ENCODE peak calls at places on chromosomes 5 and 9, in five cellular contexts. I, S, F, D and Q are unnamed samples.
A peak's percentile ranks its signal among the peaks of the same experiment; 100 is the strongest.

GRCh38 chr5:149652697-149653096 is 71.4 kb downstream of the ARHGEF37 start:
- DNase-seq in F (no peak), S (no peak), D (no peak), I (no peak), Q (no peak)

GRCh38 chr5:67416133-67416937 is 219.7 kb upstream of the CD180 start:
- DNase-seq in I (peak; percentile 31), D (peak; percentile 26), F (no peak), S (no peak), Q (no peak)

GRCh38 chr9:92140074-92140753 is 25.0 kb upstream of the SPTLC1 start:
- DNase-seq in I (peak; percentile 76), D (peak; percentile 94), F (peak; percentile 97), S (peak; percentile 76), Q (peak; percentile 76)

GRCh38 chr9:114273461-114273881 is 49.4 kb upstream of the ORM1 start:
- DNase-seq in S (no peak), I (no peak), D (peak; percentile 20), F (no peak), Q (no peak)

GRCh38 chr5:22708770-22709328 is 144.3 kb downstream of the CDH12 start:
- DNase-seq in S (no peak), D (peak; percentile 56), F (peak; percentile 59), I (no peak), Q (no peak)

GRCh38 chr5:93209476-93209875 is 371.5 kb downstream of the NR2F1-AS1 start:
- DNase-seq in I (no peak), F (no peak), S (no peak), D (no peak), Q (no peak)

GRCh38 chr9:137127301-137128157 is 11.4 kb upstream of the GRIN1 start:
- DNase-seq in D (no peak), I (no peak), F (no peak), S (no peak), Q (no peak)

GRCh38 chr9:114616684-114617520 is 5.8 kb downstream of the TMEM268 start:
- DNase-seq in I (no peak), D (no peak), S (no peak), F (no peak), Q (peak; percentile 16)

GRCh38 chr5:74124826-74125225 is 498.8 kb downstream of the ARHGEF28 start:
- DNase-seq in D (no peak), F (no peak), I (no peak), S (peak; percentile 82), Q (no peak)

GRCh38 chr5:68000805-68001204 is 214.8 kb upstream of the PIK3R1 start:
- DNase-seq in S (no peak), D (no peak), F (no peak), I (no peak), Q (no peak)

GRCh38 chr5:73180561-73180960 is 7.6 kb downstream of the TMEM174 start:
- DNase-seq in I (no peak), S (no peak), F (no peak), D (no peak), Q (no peak)

GRCh38 chr9:9804109-9804508 is 808.7 kb downstream of the PTPRD start:
- DNase-seq in D (no peak), S (no peak), F (no peak), I (no peak), Q (no peak)
- H2BK12ac ChIP-seq in D (no peak overlapping the region), S (no peak overlapping the region), F (no peak overlapping the region), I (no peak overlapping the region), Q (no peak overlapping the region)

GRCh38 chr9:105881654-105882349 is 187.5 kb downstream of the TMEM38B start:
- DNase-seq in D (peak; percentile 75), S (peak; percentile 54), I (peak; percentile 63), F (peak; percentile 88), Q (peak; percentile 87)
- H2BK12ac ChIP-seq in D (no peak overlapping the region), S (no peak overlapping the region), I (no peak overlapping the region), F (no peak overlapping the region), Q (no peak overlapping the region)

GRCh38 chr5:162196351-162196750 is 128.8 kb downstream of the GABRG2 start:
- DNase-seq in I (no peak), S (no peak), D (no peak), F (no peak), Q (no peak)
- H2BK12ac ChIP-seq in I (no peak overlapping the region), S (no peak overlapping the region), D (no peak overlapping the region), F (no peak overlapping the region), Q (no peak overlapping the region)

GRCh38 chr5:8570529-8570928 is 701.6 kb downstream of the MTRR start:
- DNase-seq in D (no peak), I (no peak), S (no peak), F (no peak), Q (no peak)

DNA sequence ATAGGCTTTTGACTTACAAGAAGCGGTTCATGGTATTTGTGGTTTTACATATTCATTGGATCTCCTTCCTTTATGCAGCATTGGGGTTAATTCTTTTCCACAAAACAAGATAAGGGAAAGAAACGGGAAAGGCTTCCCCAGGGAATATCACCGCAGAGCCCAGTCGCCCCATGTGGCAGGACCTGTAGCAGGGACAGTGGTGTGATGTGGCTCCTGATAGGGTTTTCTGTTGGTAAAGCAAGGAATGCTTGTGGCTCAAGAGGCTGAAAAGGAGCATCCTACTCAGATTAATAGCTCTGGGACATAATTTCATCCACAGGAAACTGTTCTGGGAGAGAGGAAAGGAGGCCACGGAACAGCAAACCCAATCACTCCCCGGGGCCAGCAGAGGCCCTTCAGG is 699.9 kb downstream of the MTRR start:
- DNase-seq in D (no peak), S (no peak), I (no peak), F (no peak), Q (no peak)
- H2BK12ac ChIP-seq in D (no peak overlapping the region), S (no peak overlapping the region), I (no peak overlapping the region), F (no peak overlapping the region), Q (no peak overlapping the region)

DNA sequence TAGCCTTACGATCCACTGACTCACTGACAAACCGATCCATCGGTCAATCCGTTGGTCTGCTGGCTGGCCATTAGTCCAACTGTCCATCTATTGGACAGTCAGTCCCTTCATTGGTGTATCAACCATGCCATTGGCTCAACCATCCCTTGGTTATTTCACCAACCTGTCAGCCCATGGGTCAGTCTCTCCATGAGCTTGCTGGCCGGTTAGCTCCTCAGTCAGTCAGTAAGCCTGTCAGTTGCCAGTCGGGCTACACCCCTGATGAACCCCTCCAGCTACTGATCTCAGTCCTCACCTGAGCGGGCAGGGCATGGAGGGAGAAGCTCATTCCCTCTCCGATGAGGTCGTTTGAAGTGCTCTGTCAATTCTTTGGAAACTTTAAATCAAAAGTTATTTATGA is 166.5 kb downstream of the FGF18 start:
- DNase-seq in I (no peak), F (no peak), D (no peak), S (no peak), Q (no peak)
- H2BK12ac ChIP-seq in I (no peak overlapping the region), F (peak overlapping the region; percentile 14), D (no peak overlapping the region), S (no peak overlapping the region), Q (no peak overlapping the region)

DNA sequence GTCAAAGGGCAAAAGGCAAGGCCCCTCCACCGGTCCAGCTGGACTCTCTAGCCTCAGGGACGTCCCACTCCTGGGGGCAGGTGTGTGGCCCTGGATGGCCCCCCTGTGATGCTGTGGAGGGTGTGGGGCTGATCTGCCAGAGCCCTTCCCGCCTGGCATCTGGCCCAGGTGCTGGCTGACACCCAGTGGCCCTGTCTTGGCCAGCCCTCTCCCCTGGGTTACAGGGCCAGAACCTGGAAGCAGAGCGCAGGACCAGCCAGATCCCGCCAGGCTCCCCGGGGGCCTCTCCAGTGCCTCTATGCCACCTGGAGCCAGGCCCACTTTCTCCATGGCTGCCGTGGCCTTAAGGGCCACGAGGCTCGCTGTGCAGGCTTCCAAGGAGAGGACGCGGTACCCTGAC is 22.9 kb upstream of the SPATA31E1 start:
- DNase-seq in I (no peak), D (no peak), S (no peak), F (no peak), Q (no peak)
- H2BK12ac ChIP-seq in I (no peak overlapping the region), D (no peak overlapping the region), S (no peak overlapping the region), F (no peak overlapping the region), Q (no peak overlapping the region)

DNA sequence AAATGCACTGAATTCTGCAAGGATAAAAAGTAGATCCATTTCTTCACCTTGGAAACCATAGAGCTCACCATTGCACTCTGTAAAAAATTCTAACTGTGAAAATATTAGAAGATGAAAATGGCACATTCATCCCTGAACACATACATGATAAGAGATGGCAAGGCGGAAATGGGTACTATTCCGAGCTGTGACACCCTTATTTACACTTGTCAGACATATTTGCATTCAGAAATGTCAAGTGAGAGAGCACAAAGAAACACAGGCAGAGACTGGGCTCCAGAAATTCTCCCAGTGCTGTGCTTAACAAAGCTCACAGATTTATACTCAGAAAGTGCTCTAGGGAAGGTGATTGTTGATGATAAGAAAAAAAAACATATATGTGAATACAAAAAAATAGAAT is 170.3 kb upstream of the PUM3 start:
- DNase-seq in D (no peak), S (no peak), F (no peak), I (no peak), Q (no peak)
- H2BK12ac ChIP-seq in D (no peak overlapping the region), S (no peak overlapping the region), F (no peak overlapping the region), I (no peak overlapping the region), Q (no peak overlapping the region)

GRCh38 chr5:42641321-42642005 is 115.2 kb upstream of the CCDC152 start:
- DNase-seq in D (no peak), F (no peak), I (no peak), S (no peak), Q (peak; percentile 75)
- H2BK12ac ChIP-seq in D (no peak overlapping the region), F (no peak overlapping the region), I (no peak overlapping the region), S (no peak overlapping the region), Q (no peak overlapping the region)

GRCh38 chr5:135976216-135976615 is 21.4 kb upstream of the LECT2 start:
- DNase-seq in S (no peak), F (no peak), I (no peak), D (no peak), Q (no peak)

GRCh38 chr5:135977375-135977928 is 22.7 kb upstream of the LECT2 start:
- DNase-seq in S (peak; percentile 84), D (peak; percentile 93), I (peak; percentile 65), F (peak; percentile 96), Q (peak; percentile 81)

GRCh38 chr5:135978212-135978631 is 23.4 kb upstream of the LECT2 start:
- DNase-seq in D (no peak), F (no peak), I (no peak), S (no peak), Q (no peak)

GRCh38 chr5:135973323-135974018 is 18.7 kb upstream of the LECT2 start:
- DNase-seq in I (no peak), S (peak; percentile 59), F (no peak), D (no peak), Q (no peak)

DNA sequence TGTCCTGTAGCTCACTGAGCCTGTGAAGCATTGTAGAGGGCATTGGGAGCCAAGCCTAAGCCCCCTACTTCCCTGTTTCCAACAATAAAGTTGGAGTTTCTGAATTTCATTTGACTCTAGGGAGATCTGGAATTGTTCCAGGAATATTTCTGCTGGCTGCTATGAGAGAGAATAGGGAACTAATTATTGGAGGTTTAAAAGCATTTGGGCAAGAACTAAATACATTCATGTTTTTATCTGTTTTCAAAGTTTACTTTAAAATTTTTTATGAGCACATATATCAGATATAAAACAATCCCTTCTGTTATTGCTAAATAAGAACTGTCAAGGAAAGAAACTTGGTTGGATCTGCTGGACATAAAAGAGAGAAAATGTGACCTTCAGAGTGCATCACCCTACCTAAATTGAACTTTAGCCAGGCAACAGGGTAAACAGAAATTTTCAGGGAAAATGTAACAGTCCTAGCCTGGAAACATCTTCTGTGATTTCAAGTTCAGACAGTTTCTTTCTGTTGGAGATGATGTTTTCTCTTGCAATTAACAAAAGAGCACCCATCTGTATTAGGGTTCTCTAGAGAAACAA is 19.3 kb upstream of the LECT2 start:
- DNase-seq in F (no peak), D (no peak), I (no peak), S (no peak), Q (no peak)
- H2BK12ac ChIP-seq in F (no peak overlapping the region), D (no peak overlapping the region), I (no peak overlapping the region), S (peak overlapping the region; percentile 72), Q (peak overlapping the region; percentile 75)